ENCODE peak calls at places on chromosomes 6 and 20, in nine cellular contexts. R is SK-N-MC, J is stomach, I is esophagus muscularis mucosa, P is prostate gland, W is HL-60, O is suprapubic skin, Z is GM12878, G is spleen. M is an unnamed sample.

GRCh38 chr6:53928641-53929339 is 134.0 kb downstream of the LRRC1 start:
- DNase-seq in G (no peak), I (no peak), J (no peak), Z (no peak), R (no peak), P (no peak), O (no peak), W (no peak), M (no peak)

GRCh38 chr6:106087548-106088325 is 1.6 kb downstream of the PRDM1 start:
- DNase-seq in O (no peak), G (no peak), W (peak; percentile 40), R (no peak), I (peak; percentile 90), Z (no peak), P (no peak), J (no peak), M (no peak)

GRCh38 chr20:61434361-61434781 is 182.3 kb downstream of the CDH4 start:
- DNase-seq in Z (no peak), W (no peak), G (no peak), R (no peak), P (no peak), I (no peak), J (no peak), O (no peak), M (no peak)

GRCh38 chr6:3516094-3516493 is 59.2 kb upstream of the SLC22A23 start:
- DNase-seq in I (no peak), W (no peak), O (no peak), Z (no peak), P (no peak), R (no peak), J (no peak), G (no peak), M (no peak)

GRCh38 chr6:17098538-17098937 is 3.3 kb upstream of the STMND1 start:
- DNase-seq in W (no peak), G (no peak), O (no peak), J (no peak), P (no peak), R (no peak), I (no peak), Z (no peak), M (no peak)

GRCh38 chr20:58169441-58169840 is 59.0 kb downstream of the ANKRD60 start:
- DNase-seq in G (no peak), J (no peak), R (no peak), Z (no peak), W (no peak), I (no peak), O (no peak), P (no peak), M (no peak)

GRCh38 chr6:138044458-138044857 is 62.8 kb downstream of the PERP start:
- DNase-seq in R (no peak), W (no peak), Z (no peak), G (no peak), I (no peak), O (no peak), P (no peak), J (no peak), M (no peak)

GRCh38 chr20:12594410-12595130 is 414.2 kb upstream of the SPTLC3 start:
- DNase-seq in P (no peak), R (no peak), J (no peak), W (no peak), O (no peak), I (no peak), G (no peak), Z (no peak), M (no peak)

GRCh38 chr20:57768519-57768918 is 58.7 kb upstream of the PMEPA1 start:
- DNase-seq in O (no peak), I (no peak), P (no peak), Z (no peak), W (no peak), R (no peak), G (no peak), J (no peak), M (no peak)

GRCh38 chr20:51094221-51094620 is 71.3 kb upstream of the KCNG1 start:
- DNase-seq in J (no peak), P (no peak), O (no peak), G (no peak), R (no peak), Z (no peak), I (no peak), W (no peak), M (no peak)

GRCh38 chr6:47134476-47135189 is 92.5 kb upstream of the ADGRF1 start:
- DNase-seq in P (peak; percentile 50), G (no peak), R (peak; percentile 45), W (peak; percentile 6), J (no peak), O (no peak), I (no peak), Z (no peak), M (no peak)

GRCh38 chr6:47133230-47134000 is 91.3 kb upstream of the ADGRF1 start:
- DNase-seq in G (no peak), I (no peak), Z (no peak), J (no peak), W (no peak), O (no peak), R (no peak), P (no peak), M (no peak)

GRCh38 chr6:47135772-47136171 is 93.6 kb upstream of the ADGRF1 start:
- DNase-seq in W (no peak), I (no peak), R (no peak), O (no peak), P (peak; percentile 47), Z (no peak), J (no peak), G (no peak), M (no peak)

GRCh38 chr6:47138046-47138445 is 95.9 kb upstream of the ADGRF1 start:
- DNase-seq in P (no peak), W (no peak), I (no peak), R (no peak), Z (no peak), G (no peak), O (no peak), J (no peak), M (no peak)

DNA sequence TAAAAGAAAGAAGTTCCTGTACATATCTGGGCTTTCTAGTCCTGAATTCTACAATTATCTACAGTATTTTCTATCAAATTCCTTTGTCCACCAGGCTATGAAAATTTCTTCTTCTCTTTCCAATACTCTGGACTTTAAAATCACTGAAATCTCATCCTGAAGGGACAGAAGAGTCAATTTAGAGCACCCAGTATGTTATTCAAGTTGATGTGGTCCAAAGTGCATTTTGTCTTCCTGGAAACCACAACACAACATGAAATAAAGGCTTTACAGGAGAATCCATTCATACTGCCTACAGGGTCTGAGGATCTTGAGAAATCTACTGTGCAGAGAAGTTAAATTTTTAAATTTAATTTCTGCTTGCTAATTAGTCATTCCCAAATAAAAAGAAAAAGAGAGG is 94.9 kb upstream of the ADGRF1 start:
- DNase-seq in P (no peak), G (no peak), Z (no peak), J (no peak), R (no peak), W (no peak), O (no peak), I (no peak), M (no peak)
- TF ChIP-seq POLR2AphosphoS5 in P (no peak), G (no peak), Z (no peak), J (no peak), R (no peak), W (no peak), O (no peak), I (no peak), M (no peak)

DNA sequence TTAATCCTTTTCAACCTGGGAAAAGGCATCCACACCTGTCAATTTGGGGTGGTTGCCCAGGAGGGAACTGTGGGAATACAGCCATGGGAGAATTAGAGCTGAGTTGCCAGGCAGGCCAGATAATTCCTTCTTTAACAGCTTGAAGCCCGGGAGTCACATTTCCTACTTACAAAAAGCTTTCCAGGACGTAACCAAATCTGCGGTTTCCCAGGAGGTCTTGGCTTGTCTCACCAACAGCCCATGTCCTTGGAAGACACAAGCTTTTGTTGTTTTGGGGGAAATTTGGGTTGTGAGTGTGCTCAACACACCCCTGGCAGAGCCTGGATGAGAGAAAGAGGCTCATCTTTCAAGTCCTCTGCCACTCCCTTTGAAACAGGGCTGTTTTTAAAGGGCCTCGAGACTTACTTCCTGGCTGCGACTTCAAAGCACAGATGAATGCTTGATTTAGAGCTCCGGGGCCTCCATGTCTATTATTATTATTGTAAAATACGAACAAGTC is 465.9 kb upstream of the BTBD3 start:
- DNase-seq in G (no peak), W (no peak), O (no peak), Z (no peak), I (no peak), R (no peak), J (no peak), P (peak; percentile 15), M (no peak)
- TF ChIP-seq POLR2AphosphoS5 in G (no peak), W (no peak), O (no peak), Z (no peak), I (no peak), R (no peak), J (no peak), P (peak; percentile 32), M (no peak)

GRCh38 chr6:148757944-148758343 is 11.1 kb downstream of the UST start:
- DNase-seq in G (no peak), I (no peak), P (no peak), J (no peak), O (no peak), R (no peak), Z (no peak), W (no peak), M (no peak)

GRCh38 chr6:148760568-148761531 is 14.0 kb downstream of the UST start:
- DNase-seq in W (peak; percentile 34), P (peak; percentile 36), G (peak; percentile 92), J (peak; percentile 35), Z (peak; percentile 64), I (peak; percentile 93), O (peak; percentile 87), R (peak; percentile 60), M (no peak)

GRCh38 chr6:148761532-148761951 is 14.7 kb downstream of the UST start:
- DNase-seq in P (no peak), I (no peak), W (peak; percentile 19), Z (no peak), G (peak; percentile 86), O (no peak), J (no peak), R (no peak), M (no peak)

GRCh38 chr6:148760143-148760505 is 13.3 kb downstream of the UST start:
- DNase-seq in I (no peak), G (no peak), W (no peak), J (no peak), O (no peak), R (no peak), P (no peak), Z (no peak), M (no peak)

DNA sequence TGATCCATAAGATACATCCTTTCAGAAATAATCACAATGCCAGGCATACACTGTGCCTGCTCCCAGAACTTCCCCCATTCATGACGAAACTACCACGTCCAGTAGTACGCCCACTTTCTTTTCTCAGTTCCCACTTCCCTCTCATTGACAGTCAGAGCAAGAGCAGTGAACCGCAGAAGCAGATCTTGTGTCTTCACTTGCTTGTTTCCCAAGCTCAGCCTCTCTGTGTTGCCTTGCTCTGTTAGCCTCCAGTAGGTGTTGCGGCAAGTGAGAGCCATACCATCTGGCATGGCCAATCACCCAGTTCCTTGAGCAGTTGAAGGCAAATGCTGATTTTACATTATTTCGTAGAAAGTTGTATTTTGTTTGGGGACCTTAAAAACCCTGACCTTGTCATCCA is 11.7 kb downstream of the UST start:
- DNase-seq in G (peak; percentile 76), J (no peak), Z (peak; percentile 98), O (no peak), I (no peak), R (no peak), W (peak; percentile 91), P (no peak), M (no peak)
- TF ChIP-seq POLR2AphosphoS5 in G (no peak), J (no peak), Z (peak; percentile 77), O (no peak), I (peak; percentile 22), R (no peak), W (peak; percentile 50), P (no peak), M (no peak)

GRCh38 chr6:34239893-34240292 is 3.2 kb downstream of the HMGA1 start:
- DNase-seq in J (no peak), W (no peak), P (no peak), O (no peak), I (no peak), R (no peak), Z (no peak), G (peak; percentile 22), M (no peak)
- TF ChIP-seq POLR2AphosphoS5 in J (no peak), W (no peak), P (no peak), O (no peak), I (no peak), R (no peak), Z (no peak), G (no peak), M (no peak)

M was measured in breast epithelium.